ENCODE peak calls at places on chromosome 5, in four cellular contexts. P is activated CD4-positive, alpha-beta T cell treated with anti-CD3 and anti-CD28 coated beads for 24 hours; A is Daoy; B is Ammon's horn. S is an unnamed sample.

GRCh38 chr5:32076699-32077695 is 97.1 kb downstream of the GOLPH3 start:
- DNase-seq in A (peak), P (peak), B (peak), S (peak)

GRCh38 chr5:124748687-124749594 is 2.5 kb upstream of the ZNF608 start:
- DNase-seq in B (peak), P (no peak), A (peak), S (peak)

GRCh38 chr5:152593388-152593787 is 188.3 kb upstream of the NMUR2 start:
- DNase-seq in B (no peak), P (no peak), A (no peak), S (peak)

GRCh38 chr5:124287813-124288212 is 458.6 kb downstream of the ZNF608 start:
- DNase-seq in B (no peak), A (no peak), P (no peak), S (no peak)

GRCh38 chr5:173726848-173727557 is 110.6 kb upstream of the BOD1 start:
- DNase-seq in B (no peak), P (no peak), A (no peak), S (no peak)

GRCh38 chr5:173451031-173451430 is 122.8 kb upstream of the STC2 start:
- DNase-seq in B (no peak), A (peak), P (no peak), S (peak)

GRCh38 chr5:33957789-33958575 is 21.8 kb downstream of the RXFP3 start:
- DNase-seq in B (no peak), P (no peak), A (no peak), S (no peak)

GRCh38 chr5:113776168-113776567 is 262.7 kb downstream of the YTHDC2 start:
- DNase-seq in B (no peak), P (no peak), A (no peak), S (no peak)

GRCh38 chr5:89293849-89294248 is 410.9 kb upstream of the MEF2C start:
- DNase-seq in P (no peak), A (no peak), B (peak), S (no peak)

GRCh38 chr5:132204330-132204729 is 23.3 kb downstream of the P4HA2 start:
- DNase-seq in A (no peak), B (peak), P (no peak), S (no peak)

GRCh38 chr5:111075520-111075919 is 4.0 kb downstream of the TSLP start:
- DNase-seq in B (no peak), A (peak), P (no peak), S (peak)

GRCh38 chr5:127911619-127912018 is 171.9 kb upstream of the SLC12A2 start:
- DNase-seq in B (no peak), A (no peak), P (no peak), S (no peak)

GRCh38 chr5:137221914-137222313 is 277.2 kb downstream of the SPOCK1 start:
- DNase-seq in P (no peak), A (no peak), B (no peak), S (no peak)

GRCh38 chr5:117829646-117830045 is 1158.7 kb downstream of the DTWD2 start:
- DNase-seq in A (no peak), B (no peak), P (no peak), S (no peak)

GRCh38 chr5:176772271-176773210 is 37.8 kb upstream of the UNC5A start:
- DNase-seq in A (no peak), P (no peak), B (no peak), S (no peak)

GRCh38 chr5:102589661-102590060 is 90.9 kb upstream of the SLCO6A1 start:
- DNase-seq in P (no peak), B (no peak), A (no peak), S (no peak)

GRCh38 chr5:147544556-147544955 is 34.7 kb upstream of the DPYSL3 start:
- DNase-seq in P (no peak), B (no peak), A (no peak), S (no peak)

GRCh38 chr5:82416506-82416905 is 138.4 kb upstream of the RPS23 start:
- DNase-seq in B (no peak), P (no peak), A (no peak), S (no peak)

GRCh38 chr5:103289024-103289423 is 30.5 kb downstream of the MACIR start:
- DNase-seq in B (no peak), A (no peak), P (no peak), S (no peak)